ENCODE peak calls at places on chromosomes 3 and 15, in five cellular contexts. M, B, N, E and P are unnamed samples.

GRCh38 chr15:77425104-77425503 is 4.4 kb downstream of the HMG20A start:
- DNase-seq in M (no peak), B (no peak), N (no peak), E (no peak), P (no peak)

GRCh38 chr3:142861926-142862325 is 27.0 kb downstream of the PCOLCE2 start:
- DNase-seq in M (no peak), B (no peak), N (no peak), E (no peak), P (no peak)

GRCh38 chr15:90959894-90960293 is 5.2 kb downstream of the RCCD1 start:
- DNase-seq in M (peak; percentile 92), B (peak; percentile 96), N (no peak), E (no peak), P (peak; percentile 54)

GRCh38 chr3:131714585-131715220 is 211.9 kb upstream of the MRPL3 start:
- DNase-seq in M (no peak), B (no peak), N (no peak), E (no peak), P (no peak)

GRCh38 chr15:43799209-43799944 is 643 bp downstream of the SERINC4 start:
- DNase-seq in M (no peak), B (no peak), N (peak; percentile 49), E (no peak), P (no peak)

GRCh38 chr3:106811376-106811775 is 565.9 kb upstream of the CCDC54 start:
- DNase-seq in M (no peak), B (no peak), N (no peak), E (peak; percentile 91), P (no peak)

GRCh38 chr3:128859573-128860154 is 19.8 kb upstream of the ACAD9 start:
- DNase-seq in M (no peak), B (no peak), N (no peak), E (no peak), P (no peak)

GRCh38 chr3:194277547-194278091 is 73.5 kb downstream of the CPN2 start:
- DNase-seq in M (peak; percentile 82), B (peak; percentile 87), N (no peak), E (peak; percentile 72), P (no peak)

GRCh38 chr3:72768976-72769375 is 79.3 kb downstream of the SHQ1 start:
- DNase-seq in M (no peak), B (no peak), N (no peak), E (no peak), P (no peak)

GRCh38 chr3:72753495-72753894 is 94.8 kb downstream of the SHQ1 start:
- DNase-seq in M (no peak), B (no peak), N (peak; percentile 61), E (no peak), P (no peak)

GRCh38 chr3:31166249-31166885 is 271.9 kb upstream of the GADL1 start:
- DNase-seq in M (peak; percentile 79), B (peak; percentile 73), N (no peak), E (peak; percentile 94), P (no peak)

GRCh38 chr15:32042269-32042996 is 12.1 kb downstream of the CHRNA7 start:
- DNase-seq in M (no peak), B (no peak), N (no peak), E (no peak), P (no peak)

GRCh38 chr3:79954756-79955155 is 187.0 kb upstream of the ROBO1 start:
- DNase-seq in M (no peak), B (no peak), N (no peak), E (no peak), P (no peak)

GRCh38 chr3:194019766-194020165 is 116.2 kb upstream of the HES1 start:
- DNase-seq in M (no peak), B (no peak), N (no peak), E (no peak), P (no peak)

GRCh38 chr15:91970142-91970541 is 116.6 kb downstream of the SLCO3A1 start:
- DNase-seq in M (peak; percentile 85), B (peak; percentile 89), N (peak; percentile 48), E (no peak), P (no peak)
- H3K4me1 ChIP-seq in M (peaks cover 15% of the 10 kb centered on the region), B (no peaks in the 10 kb centered on the region), N (no peaks in the 10 kb centered on the region), E (peaks cover 10% of the 10 kb centered on the region), P (peaks cover 38% of the 10 kb centered on the region)

DNA sequence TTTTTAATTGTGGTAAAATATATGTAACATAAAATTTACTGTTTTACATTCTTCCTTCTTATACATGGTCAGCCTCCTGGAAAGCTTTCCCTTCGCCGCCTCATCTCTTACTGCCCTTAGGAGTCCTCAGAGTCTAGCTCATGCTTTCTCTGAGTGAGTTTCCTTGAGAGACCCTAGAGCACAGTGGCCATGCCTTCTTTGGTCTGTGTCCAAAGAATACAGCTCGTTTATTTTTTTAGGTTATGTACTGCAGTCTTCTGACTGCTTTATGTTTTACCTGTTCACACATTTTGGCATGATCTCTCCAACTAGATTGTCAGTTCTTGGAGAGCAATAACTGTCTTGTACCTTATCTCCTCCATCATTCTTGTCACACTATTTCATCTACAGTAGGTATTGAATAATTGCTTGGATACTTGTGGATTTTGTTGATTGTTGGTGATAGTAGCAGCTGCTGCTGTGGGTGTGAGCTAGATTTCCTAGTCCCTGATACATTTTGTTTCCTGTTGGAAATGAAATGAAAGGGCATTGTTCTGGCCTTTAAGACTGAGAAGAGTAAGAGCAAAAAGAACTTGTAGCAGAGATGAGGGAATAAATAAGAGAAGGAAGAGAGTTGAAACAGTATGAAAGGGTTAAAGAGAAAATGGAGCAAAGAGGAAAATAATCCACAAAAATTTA is 10.9 kb downstream of the ARIH2 start:
- DNase-seq in M (no peak), B (no peak), N (no peak), E (no peak), P (no peak)
- H3K4me1 ChIP-seq in M (no peaks in the 10 kb centered on the region), B (no peaks in the 10 kb centered on the region), N (peaks cover 16% of the 10 kb centered on the region), E (peaks cover 15% of the 10 kb centered on the region), P (peaks cover 8% of the 10 kb centered on the region)

DNA sequence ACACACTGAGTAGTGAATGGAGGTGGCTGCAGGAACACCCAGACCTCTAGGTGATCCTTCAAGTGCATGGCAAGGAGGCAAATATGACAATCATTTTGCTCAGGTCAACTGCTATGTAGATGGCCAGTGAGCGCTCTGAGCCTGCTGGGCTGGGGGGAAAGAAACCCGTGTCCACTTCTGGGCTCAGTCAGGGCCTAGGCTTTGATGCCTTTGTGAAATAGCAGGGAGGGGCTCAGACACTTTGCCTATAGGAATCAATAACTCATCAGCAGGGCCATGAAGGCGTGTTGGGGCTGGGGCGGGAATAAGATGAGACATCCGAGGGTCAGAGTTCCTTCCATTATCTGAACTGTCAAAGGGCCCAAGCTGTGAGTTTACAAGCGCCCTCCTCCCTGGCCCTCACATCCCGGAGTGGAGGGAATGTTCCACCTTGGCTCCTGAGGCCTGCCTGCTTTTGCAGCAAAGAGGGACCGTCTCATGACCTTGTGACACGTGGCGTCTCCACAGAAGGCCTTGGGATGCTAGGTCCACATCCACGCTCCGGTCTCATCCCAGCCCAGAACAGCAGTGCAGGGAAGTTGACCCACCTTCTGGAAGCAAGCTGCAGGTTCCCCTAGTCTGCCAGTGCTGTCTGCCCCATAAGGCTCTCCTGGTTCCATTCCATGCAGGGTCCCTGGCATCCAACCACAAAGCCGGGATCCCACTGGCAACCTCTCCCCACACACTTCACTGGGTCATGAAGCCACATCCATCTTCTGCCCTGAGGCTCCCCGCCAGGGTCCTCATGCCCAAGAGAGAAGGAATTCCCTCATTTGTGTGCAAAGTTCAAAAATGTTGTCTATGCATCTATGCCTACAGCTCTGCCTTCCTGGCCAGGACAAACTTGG is 78.4 kb downstream of the CHSY1 start:
- DNase-seq in M (peak; percentile 59), B (no peak), N (no peak), E (no peak), P (no peak)
- H3K4me1 ChIP-seq in M (peaks cover 18% of the 10 kb centered on the region), B (no peaks in the 10 kb centered on the region), N (no peaks in the 10 kb centered on the region), E (peaks cover 44% of the 10 kb centered on the region), P (peaks cover 71% of the 10 kb centered on the region)

DNA sequence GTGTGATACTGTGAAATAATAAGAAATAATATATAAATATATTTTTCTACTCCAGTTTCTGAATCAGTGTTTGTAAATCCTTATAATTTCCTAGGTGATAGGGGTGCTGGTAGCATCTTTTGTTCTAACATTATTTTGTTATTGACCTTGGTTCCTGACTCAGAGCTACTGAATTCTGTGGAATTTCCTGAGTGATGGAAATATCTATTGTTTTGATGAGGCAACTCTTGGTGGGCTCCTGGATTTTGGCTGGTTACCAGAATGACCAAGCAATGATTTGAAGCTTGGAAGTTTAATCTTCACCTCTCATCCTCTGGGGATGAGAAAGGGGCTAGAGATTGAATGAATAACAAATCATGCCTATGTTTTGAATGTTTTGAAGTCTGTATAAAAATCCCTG is 377.3 kb downstream of the LPP start:
- DNase-seq in M (no peak), B (no peak), N (no peak), E (peak; percentile 83), P (no peak)
- H3K4me1 ChIP-seq in M (peaks cover 5% of the 10 kb centered on the region), B (no peaks in the 10 kb centered on the region), N (no peaks in the 10 kb centered on the region), E (peaks cover 51% of the 10 kb centered on the region), P (peaks cover 11% of the 10 kb centered on the region)

DNA sequence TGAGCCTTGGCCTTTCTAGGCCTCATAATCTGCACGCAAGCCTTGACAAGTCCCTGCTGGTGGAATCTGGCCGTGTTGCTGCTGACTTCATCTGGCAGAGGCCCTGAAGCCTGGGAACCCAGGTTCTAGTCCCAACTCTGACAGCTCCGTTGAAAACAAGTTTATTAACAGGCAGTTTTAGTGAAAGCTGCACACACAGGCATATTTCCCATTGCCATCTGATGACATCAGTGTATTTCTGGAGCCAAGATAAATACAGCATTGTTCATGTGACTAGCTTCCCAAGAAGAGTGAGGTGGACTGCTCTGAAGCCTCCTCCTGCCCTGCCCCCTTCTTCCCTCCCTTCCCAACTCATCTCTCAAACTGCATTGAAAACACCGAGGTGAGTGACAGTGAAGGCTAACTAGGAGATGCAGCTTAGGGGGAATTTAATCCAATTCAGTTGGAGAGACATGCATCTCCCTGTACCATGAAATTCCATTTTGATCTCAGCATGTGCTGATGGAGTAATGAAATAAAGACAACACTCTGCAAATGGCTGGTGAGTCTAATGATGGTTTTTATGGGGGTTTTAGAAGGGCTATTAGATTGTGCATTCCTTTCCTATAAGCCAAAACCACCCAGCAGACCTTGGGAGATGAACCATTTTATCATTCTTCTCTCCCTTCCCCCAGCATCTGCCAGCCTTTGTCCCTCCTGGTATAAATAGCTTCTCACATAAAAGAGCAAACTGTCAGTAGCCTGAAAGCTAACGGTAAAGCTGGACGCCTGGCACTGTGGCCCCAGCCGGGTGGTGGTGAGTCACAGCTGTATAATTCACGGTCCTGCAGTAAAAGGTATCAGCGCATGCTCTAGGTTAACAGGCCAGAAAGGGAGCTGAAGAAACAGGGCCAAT is 38.0 kb downstream of the PRICKLE2 start:
- DNase-seq in M (peak; percentile 80), B (peak; percentile 77), N (peak; percentile 37), E (peak; percentile 98), P (no peak)
- H3K4me1 ChIP-seq in M (peaks cover 10% of the 10 kb centered on the region), B (peaks cover 5% of the 10 kb centered on the region), N (no peaks in the 10 kb centered on the region), E (peaks cover 69% of the 10 kb centered on the region), P (peaks cover 62% of the 10 kb centered on the region)

GRCh38 chr3:4501422-4501821 is 8.3 kb downstream of the ITPR1 start:
- DNase-seq in M (no peak), B (no peak), N (no peak), E (no peak), P (no peak)
- H3K4me1 ChIP-seq in M (peaks cover 10% of the 10 kb centered on the region), B (no peaks in the 10 kb centered on the region), N (peaks cover 7% of the 10 kb centered on the region), E (no peaks in the 10 kb centered on the region), P (peaks cover 50% of the 10 kb centered on the region)